ENCODE peak calls at places on chromosomes 3 and 15, in four cellular contexts. H is NCI-H1092 treated with DMSO at 0.1 percent for 48 hours, J is GM03348, E is nucleus accumbens. G is an unnamed sample.

GRCh38 chr3:6805236-6805635 is 55.7 kb upstream of the GRM7 start:
- DNase-seq in E (no peak), H (no peak), J (no peak), G (no peak)

GRCh38 chr15:76235186-76235826 is 76.0 kb downstream of the ETFA start:
- DNase-seq in H (peak), J (peak), E (no peak), G (peak)

GRCh38 chr3:130901463-130902204 is 7.8 kb downstream of the ATP2C1 start:
- DNase-seq in H (no peak), E (no peak), J (no peak), G (no peak)

GRCh38 chr3:42702066-42702951 is at the start of gene HHATL:
- DNase-seq in E (peak), H (no peak), J (no peak), G (no peak)

GRCh38 chr15:61890106-61890505 is 170.1 kb downstream of the VPS13C start:
- DNase-seq in H (no peak), E (no peak), J (no peak), G (no peak)

GRCh38 chr3:71069797-71070196 is 513.7 kb downstream of the FOXP1 start:
- DNase-seq in H (no peak), E (no peak), J (peak), G (peak)

GRCh38 chr3:15440891-15441290 is 13.5 kb downstream of the EAF1 start:
- DNase-seq in E (no peak), H (no peak), J (no peak), G (no peak)

GRCh38 chr3:45092132-45093031 is 53.8 kb downstream of the CDCP1 start:
- DNase-seq in H (no peak), J (peak), E (peak), G (peak)

GRCh38 chr15:101048191-101049011 is 129.2 kb downstream of the LRRK1 start:
- DNase-seq in H (no peak), J (no peak), E (no peak), G (no peak)

GRCh38 chr3:141933421-141934300 is 57.2 kb downstream of the ATP1B3 start:
- DNase-seq in H (no peak), E (no peak), J (no peak), G (no peak)

GRCh38 chr3:99579246-99579645 is 59.1 kb upstream of the COL8A1 start:
- DNase-seq in J (peak), H (no peak), E (no peak), G (peak)

GRCh38 chr3:28172748-28173147 is 68.7 kb upstream of the CMC1 start:
- DNase-seq in E (no peak), H (no peak), J (no peak), G (no peak)

GRCh38 chr15:101491739-101492640 is 2.5 kb upstream of the PCSK6 start:
- DNase-seq in J (no peak), H (no peak), E (no peak), G (no peak)

GRCh38 chr3:38519651-38520050 is 23.5 kb downstream of the EXOG start:
- DNase-seq in E (no peak), J (no peak), H (no peak), G (no peak)

GRCh38 chr15:83443076-83443847 is 3.9 kb upstream of the SH3GL3 start:
- DNase-seq in J (no peak), H (no peak), E (no peak), G (no peak)

GRCh38 chr3:24272875-24273274 is 221.8 kb downstream of the THRB start:
- DNase-seq in E (no peak), J (no peak), H (no peak), G (no peak)

GRCh38 chr3:115099115-115099884 is 47.8 kb downstream of the ZBTB20 start:
- DNase-seq in E (no peak), J (no peak), H (peak), G (no peak)

GRCh38 chr3:46359748-46360509 is 6.0 kb downstream of the CCR2 start:
- DNase-seq in J (no peak), E (no peak), H (peak), G (no peak)

GRCh38 chr15:39501366-39501765 is 79.5 kb upstream of the THBS1 start:
- DNase-seq in E (no peak), J (no peak), H (no peak), G (no peak)

GRCh38 chr3:14141144-14141543 is 16.3 kb downstream of the TMEM43 start:
- DNase-seq in H (no peak), J (peak), E (no peak), G (no peak)